ENCODE peak calls at places on chromosomes 2 and 18, in five cellular contexts. Y is BE2C, M is suprapubic skin, J is upper lobe of left lung, D is Peyer's patch. X is an unnamed sample.

GRCh38 chr18:26874283-26874682 is 8.8 kb upstream of the AQP4 start:
- DNase-seq in Y (no peak), M (no peak), J (no peak), D (no peak), X (no peak)

GRCh38 chr2:127619191-127619590 is 26.8 kb upstream of the GPR17 start:
- DNase-seq in Y (no peak), M (peak), J (peak), D (peak), X (no peak)

GRCh38 chr2:60820416-60821132 is 60.8 kb upstream of the REL start:
- DNase-seq in Y (no peak), M (peak), J (no peak), D (no peak), X (no peak)

GRCh38 chr2:165471349-165471975 is 2.0 kb downstream of the CSRNP3 start:
- DNase-seq in Y (no peak), M (no peak), J (no peak), D (no peak), X (no peak)

GRCh38 chr2:55043841-55044240 is 6.4 kb downstream of the RTN4 start:
- DNase-seq in Y (no peak), M (no peak), J (no peak), D (no peak), X (no peak)

GRCh38 chr2:169221745-169222369 is 140.5 kb downstream of the LRP2 start:
- DNase-seq in Y (no peak), M (no peak), J (no peak), D (no peak), X (no peak)

GRCh38 chr2:86453838-86454237 is 12.7 kb downstream of the KDM3A start:
- DNase-seq in Y (peak), M (no peak), J (peak), D (no peak), X (no peak)

GRCh38 chr2:179081954-179082353 is 32.0 kb upstream of the CCDC141 start:
- DNase-seq in Y (no peak), M (no peak), J (no peak), D (no peak), X (no peak)

GRCh38 chr2:241291152-241291551 is 24.3 kb downstream of the HDLBP start:
- DNase-seq in Y (no peak), M (no peak), J (no peak), D (no peak), X (no peak)

DNA sequence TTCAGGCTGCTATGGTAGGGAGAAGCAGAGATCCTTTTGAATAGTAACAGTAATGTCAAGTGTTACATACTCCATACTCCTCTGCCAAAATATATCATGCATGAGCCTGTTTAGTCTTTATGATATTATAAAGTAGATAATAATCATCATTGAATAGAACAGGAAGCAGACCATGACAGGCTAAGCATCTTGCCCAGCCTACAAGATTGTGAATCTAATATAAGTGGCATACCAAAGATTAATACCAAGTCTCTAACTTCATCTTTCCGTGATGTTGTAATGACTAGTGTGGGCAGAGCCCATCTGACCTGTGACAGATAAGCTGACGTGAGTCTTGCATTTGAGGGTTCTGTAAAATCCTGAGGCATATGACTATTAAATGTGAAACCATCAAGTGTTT is 13.1 kb downstream of the NDUFB3 start:
- DNase-seq in Y (no peak), M (no peak), J (no peak), D (no peak), X (no peak)
- TF ChIP-seq CTCF in Y (no peak), M (no peak), J (no peak), D (no peak), X (no peak)

GRCh38 chr2:67215636-67216035 is 181.5 kb upstream of the ETAA1 start:
- DNase-seq in Y (no peak), M (no peak), J (no peak), D (no peak), X (no peak)
- TF ChIP-seq CTCF in Y (no peak), M (no peak), J (no peak), D (no peak), X (no peak)

GRCh38 chr2:78351208-78351607 is 674.3 kb upstream of the REG3G start:
- DNase-seq in Y (no peak), M (no peak), J (no peak), D (no peak), X (no peak)
- TF ChIP-seq CTCF in Y (peak), M (no peak), J (no peak), D (peak), X (peak)

DNA sequence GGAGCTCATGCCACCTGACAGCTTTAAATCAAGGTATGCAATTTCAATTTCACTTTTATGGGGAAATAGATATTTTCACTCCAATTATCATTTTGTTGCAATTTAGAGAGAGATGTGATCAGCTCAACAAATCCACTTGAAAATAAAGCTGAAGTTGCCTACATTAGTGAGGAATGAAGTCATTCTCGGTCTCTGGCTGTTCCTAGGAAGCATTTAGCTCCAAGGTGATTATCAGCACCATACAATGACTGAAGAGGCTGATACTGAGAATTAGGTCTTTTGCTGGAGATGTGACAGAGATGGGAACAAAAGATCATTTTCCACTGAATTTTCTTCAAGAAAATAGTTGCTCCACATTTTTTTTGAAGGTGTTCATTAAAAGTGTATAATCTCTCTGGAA is 1303.7 kb downstream of the DPP10 start:
- DNase-seq in Y (no peak), M (no peak), J (no peak), D (no peak), X (no peak)
- TF ChIP-seq CTCF in Y (no peak), M (no peak), J (no peak), D (no peak), X (no peak)

GRCh38 chr2:144152817-144153271 is 367.1 kb downstream of the ZEB2 start:
- DNase-seq in Y (no peak), M (no peak), J (no peak), D (no peak), X (no peak)
- TF ChIP-seq CTCF in Y (peak), M (no peak), J (no peak), D (no peak), X (no peak)

GRCh38 chr2:25276569-25277465 is 64.9 kb downstream of the DNMT3A start:
- DNase-seq in Y (no peak), M (no peak), J (peak), D (peak), X (peak)
- TF ChIP-seq CTCF in Y (peak), M (peak), J (peak), D (peak), X (peak)

X was measured in progenitor cell of endocrine pancreas.